ENCODE peak calls at places on chromosomes 5 and 9, in eight cellular contexts. O is MM.1S, H is PC-3, R is OCI-LY7, Q is PC-9, X is GM23248, N is GM23338, V is HCT116. L is an unnamed sample. For H3K9me2, the result is how much of the 10 kb centered on the place peaks cover.

GRCh38 chr5:58258984-58259684 is 200.8 kb downstream of the PLK2 start:
- DNase-seq in H (no peak), N (no peak), R (no peak), X (no peak), O (no peak), Q (peak), V (no peak), L (no peak)

GRCh38 chr5:82353522-82353921 is 75.4 kb upstream of the RPS23 start:
- DNase-seq in N (no peak), H (no peak), R (no peak), V (no peak), X (no peak), Q (no peak), O (no peak), L (no peak)

GRCh38 chr9:114107286-114108001 is 8.4 kb upstream of the KIF12 start:
- DNase-seq in Q (no peak), X (peak), N (no peak), V (no peak), H (no peak), O (no peak), R (no peak), L (no peak)

GRCh38 chr5:151569132-151570046 is 21.7 kb downstream of the FAT2 start:
- DNase-seq in X (no peak), Q (no peak), H (no peak), O (no peak), V (no peak), N (no peak), R (no peak), L (no peak)

GRCh38 chr5:67528953-67529352 is 332.4 kb upstream of the CD180 start:
- DNase-seq in O (no peak), R (no peak), N (no peak), X (no peak), H (no peak), Q (no peak), V (no peak), L (peak)

GRCh38 chr5:117794847-117795246 is 1193.5 kb downstream of the DTWD2 start:
- DNase-seq in X (no peak), N (no peak), V (no peak), H (no peak), O (no peak), Q (no peak), R (no peak), L (no peak)

GRCh38 chr9:114116061-114116747 is 17.1 kb upstream of the KIF12 start:
- DNase-seq in N (no peak), O (no peak), R (no peak), X (no peak), V (no peak), H (no peak), Q (no peak), L (no peak)

GRCh38 chr9:34546834-34547827 is 24.3 kb upstream of the ENHO start:
- DNase-seq in N (peak), V (peak), O (peak), X (peak), Q (peak), H (peak), R (peak), L (peak)

GRCh38 chr9:12851331-12851730 is 76.5 kb downstream of the LURAP1L start:
- DNase-seq in X (no peak), R (no peak), O (no peak), V (no peak), Q (no peak), H (no peak), N (no peak), L (no peak)

GRCh38 chr9:122347348-122348287 is 23.2 kb upstream of the PTGS1 start:
- DNase-seq in X (peak), N (peak), H (peak), Q (peak), V (no peak), O (no peak), R (no peak), L (peak)

GRCh38 chr5:2614571-2614970 is 136.9 kb downstream of the IRX2 start:
- DNase-seq in R (no peak), Q (no peak), H (no peak), N (no peak), V (no peak), O (no peak), X (no peak), L (no peak)

GRCh38 chr5:42216904-42217303 is 206.3 kb upstream of the GHR start:
- DNase-seq in Q (no peak), O (peak), H (no peak), N (no peak), X (no peak), R (no peak), V (no peak), L (no peak)

GRCh38 chr5:93576994-93577575 is 3.9 kb downstream of the NR2F1-AS1 start:
- DNase-seq in H (no peak), X (no peak), N (peak), O (no peak), Q (no peak), V (no peak), R (no peak), L (no peak)

GRCh38 chr9:83196946-83197345 is 134.0 kb upstream of the RASEF start:
- DNase-seq in N (no peak), X (no peak), H (no peak), V (no peak), Q (no peak), O (no peak), R (no peak), L (no peak)

GRCh38 chr9:4137755-4138154 is 162.1 kb downstream of the GLIS3 start:
- DNase-seq in X (peak), H (peak), V (no peak), N (no peak), O (no peak), Q (no peak), R (no peak), L (no peak)

GRCh38 chr5:56569576-56569975 is 245.8 kb upstream of the MAP3K1 start:
- DNase-seq in H (no peak), N (no peak), V (no peak), X (peak), O (no peak), R (no peak), Q (no peak), L (no peak)

GRCh38 chr9:130448035-130448624 is 3.4 kb downstream of the ASS1 start:
- DNase-seq in X (peak), N (peak), V (no peak), H (no peak), O (no peak), R (peak), Q (peak), L (no peak)

GRCh38 chr5:174535691-174536090 is 188.7 kb upstream of the MSX2 start:
- DNase-seq in Q (no peak), X (no peak), H (peak), R (no peak), N (peak), V (peak), O (no peak), L (no peak)

GRCh38 chr9:34862043-34862442 is 96.0 kb upstream of the PHF24 start:
- DNase-seq in O (peak), H (no peak), R (no peak), N (no peak), V (no peak), Q (no peak), X (no peak), L (no peak)

GRCh38 chr9:95286151-95286550 is 31.4 kb downstream of the FANCC start:
- DNase-seq in X (no peak), H (no peak), R (no peak), N (no peak), O (no peak), Q (no peak), V (no peak), L (no peak)

GRCh38 chr5:51109786-51110410 is 273.4 kb upstream of the ISL1 start:
- DNase-seq in Q (no peak), H (no peak), N (no peak), R (no peak), X (no peak), V (no peak), O (no peak), L (no peak)

GRCh38 chr9:106350777-106351176 is 512.2 kb upstream of the ZNF462 start:
- DNase-seq in H (no peak), N (no peak), Q (no peak), X (no peak), V (no peak), O (no peak), R (no peak), L (no peak)

GRCh38 chr9:77224750-77225312 is 47.5 kb downstream of the VPS13A start:
- DNase-seq in X (peak), V (no peak), H (no peak), N (no peak), Q (no peak), R (no peak), O (no peak), L (no peak)

GRCh38 chr9:72476617-72477375 is 44.6 kb upstream of the TMC1 start:
- DNase-seq in V (peak), Q (peak), X (peak), R (no peak), O (no peak), N (peak), H (peak), L (no peak)

GRCh38 chr5:132686193-132686592 is 12.4 kb downstream of the IL4 start:
- DNase-seq in X (no peak), H (no peak), V (no peak), O (no peak), N (no peak), Q (no peak), R (no peak), L (no peak)
- H3K9me2 ChIP-seq in X (under half), H (under half), V (under half), O (under half), N (under half), Q (under half), R (under half), L (under half)

GRCh38 chr5:139396691-139397090 is 1.8 kb upstream of the PROB1 start:
- DNase-seq in H (no peak), X (no peak), Q (no peak), R (no peak), N (no peak), V (no peak), O (no peak), L (no peak)
- H3K27ac ChIP-seq in H (no peak), X (no peak), Q (no peak), R (no peak), N (no peak), V (no peak), O (no peak), L (no peak)

GRCh38 chr9:124286292-124286931 is 28.7 kb downstream of the NEK6 start:
- DNase-seq in H (no peak), N (no peak), O (peak), R (peak), Q (peak), V (peak), X (peak), L (no peak)
- H3K4me3 ChIP-seq in H (no peak), N (no peak), O (peak), R (no peak), Q (no peak), V (no peak), X (no peak), L (no peak)

GRCh38 chr9:115135786-115136185 is 17.8 kb upstream of the TNC start:
- DNase-seq in R (no peak), H (no peak), V (no peak), Q (no peak), X (peak), N (no peak), O (no peak), L (no peak)

GRCh38 chr9:115136379-115136778 is 18.4 kb upstream of the TNC start:
- DNase-seq in R (no peak), O (no peak), X (no peak), Q (no peak), N (no peak), V (no peak), H (no peak), L (no peak)

GRCh38 chr9:115138151-115138550 is 20.2 kb upstream of the TNC start:
- DNase-seq in N (no peak), V (no peak), H (no peak), R (no peak), X (no peak), O (no peak), Q (no peak), L (no peak)

GRCh38 chr9:115134941-115135340 is 17.0 kb upstream of the TNC start:
- DNase-seq in X (peak), N (no peak), V (no peak), R (no peak), O (no peak), Q (no peak), H (no peak), L (no peak)

DNA sequence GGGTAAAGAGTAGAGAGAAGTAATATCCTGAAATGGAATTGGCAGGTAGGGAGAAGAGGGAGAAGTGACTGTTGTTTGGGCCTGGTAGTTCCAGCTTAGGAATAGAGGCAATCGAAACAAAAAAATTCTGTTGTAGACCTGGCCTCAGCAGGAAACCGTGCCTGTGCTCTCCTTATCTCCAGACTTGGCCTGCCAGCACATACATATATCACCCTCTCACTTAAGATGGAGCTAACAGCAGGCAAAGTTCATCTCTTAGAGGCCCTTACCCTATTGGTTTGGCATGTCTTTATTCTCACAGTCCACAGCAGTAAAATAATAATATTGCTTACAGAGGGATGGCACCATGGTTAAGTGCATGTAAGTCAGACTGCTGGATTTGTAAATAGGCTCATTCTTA is 19.6 kb upstream of the TNC start:
- DNase-seq in V (no peak), R (no peak), Q (no peak), H (no peak), O (no peak), X (no peak), N (no peak), L (no peak)
- H3K9me2 ChIP-seq in V (under half), R (under half), Q (under half), H (under half), O (under half), X (under half), N (under half), L (under half)

DNA sequence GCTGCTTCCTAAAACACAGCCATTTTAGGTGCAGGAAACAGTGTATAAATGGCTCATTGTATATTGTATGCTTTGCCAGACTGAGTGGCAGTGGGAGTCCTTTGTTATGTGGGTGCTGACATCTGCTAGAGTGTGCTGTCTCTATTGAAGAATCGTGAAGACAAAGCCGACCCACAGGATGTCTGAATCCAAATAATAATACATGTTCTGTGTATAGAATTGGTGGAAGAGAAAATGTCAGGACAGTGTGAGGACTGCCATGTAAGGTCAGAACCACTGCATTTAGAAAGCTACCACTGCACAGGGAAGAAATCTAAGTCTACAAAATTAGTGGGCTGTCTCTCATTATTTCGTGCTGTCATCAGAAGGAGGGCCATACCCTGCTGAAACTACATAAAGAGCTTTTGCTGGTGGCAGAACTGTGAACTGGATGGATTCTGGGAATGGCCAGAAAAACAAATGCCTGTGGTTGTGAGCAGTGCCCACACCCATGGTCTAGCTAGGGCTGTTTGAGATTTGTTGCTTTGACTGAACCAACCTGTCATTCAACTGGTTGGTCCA is 2.5 kb downstream of the IL7R start:
- DNase-seq in R (peak), Q (peak), O (no peak), N (peak), X (peak), V (no peak), H (peak), L (no peak)
- H3K27ac ChIP-seq in R (peak), Q (no peak), O (no peak), N (no peak), X (peak), V (no peak), H (peak), L (no peak)

DNA sequence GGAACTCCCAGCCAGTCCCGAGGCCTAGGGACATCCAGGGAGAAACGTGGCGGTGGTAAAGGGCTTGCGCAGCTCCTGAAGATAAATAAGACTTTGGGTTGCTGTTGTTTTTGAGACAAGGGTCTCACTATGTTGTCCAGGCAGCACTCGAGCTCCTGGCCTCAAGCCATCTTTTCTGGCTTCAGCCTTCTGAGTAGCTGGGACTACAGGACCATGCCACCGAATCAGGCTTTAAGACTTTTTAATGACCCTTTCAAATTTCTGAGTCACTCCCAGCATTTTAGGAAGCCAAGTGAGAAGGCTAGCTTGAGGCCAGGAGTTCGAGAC is 704 bp upstream of the GNE start:
- DNase-seq in Q (no peak), N (no peak), V (no peak), R (no peak), H (no peak), O (no peak), X (peak), L (peak)
- H3K4me3 ChIP-seq in Q (no peak), N (peak), V (peak), R (peak), H (peak), O (peak), X (peak), L (peak)

DNA sequence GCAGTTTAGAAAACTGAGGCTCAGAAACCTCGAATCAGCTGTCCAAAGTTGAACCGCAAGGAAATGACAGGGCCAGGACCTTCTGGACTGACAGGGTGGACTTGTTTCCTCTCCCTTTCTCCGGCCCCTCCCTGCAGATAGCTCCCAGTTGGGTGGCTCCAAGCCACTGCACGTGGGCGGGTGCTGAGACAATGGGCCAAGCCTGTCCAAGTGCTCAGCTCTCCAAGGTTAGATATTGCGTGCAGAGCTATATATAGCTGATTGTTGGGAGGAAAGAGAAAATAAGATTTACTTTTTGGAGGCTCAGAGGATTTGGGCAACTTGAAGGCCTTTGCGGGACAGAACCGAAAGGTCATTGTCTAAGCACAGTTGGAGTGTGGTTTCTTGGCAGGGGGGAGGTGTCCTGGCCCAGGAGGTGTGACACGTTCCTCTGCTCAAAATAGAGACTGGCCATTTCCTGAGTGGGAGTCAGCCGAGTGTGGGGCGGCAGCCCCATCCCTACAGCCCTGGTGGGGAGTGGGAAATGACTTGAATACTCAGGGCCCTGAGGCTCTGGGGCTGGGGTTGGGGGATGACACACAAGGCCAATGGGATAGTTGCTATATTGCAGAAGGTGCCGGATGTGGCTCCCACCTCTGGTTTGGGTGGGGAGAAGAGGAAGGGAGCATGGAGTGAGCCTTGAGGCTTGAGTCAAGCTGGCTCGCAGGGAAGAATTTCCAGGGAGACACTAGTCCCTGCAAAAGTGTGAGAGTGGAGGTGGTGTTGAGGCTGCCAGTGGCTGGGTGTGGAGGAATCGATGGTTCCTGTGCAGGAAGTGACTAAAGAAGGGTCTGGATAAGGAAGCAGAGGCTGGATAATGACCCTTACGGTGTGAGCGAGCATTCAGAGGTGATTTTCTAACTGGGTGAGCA is 44.4 kb upstream of the SMAD5 start:
- DNase-seq in H (no peak), Q (peak), V (no peak), O (no peak), X (peak), N (no peak), R (no peak), L (no peak)
- H3K9me2 ChIP-seq in H (under half), Q (under half), V (under half), O (under half), X (under half), N (under half), R (under half), L (under half)

GRCh38 chr9:109117856-109118801 is 1.6 kb downstream of the TMEM245 start:
- DNase-seq in N (peak), R (peak), V (no peak), Q (no peak), X (peak), O (no peak), H (peak), L (no peak)

GRCh38 chr9:109121218-109121796 is 1.6 kb upstream of the TMEM245 start:
- DNase-seq in V (no peak), X (no peak), R (no peak), H (no peak), Q (no peak), O (no peak), N (peak), L (no peak)

GRCh38 chr9:109118802-109119438 is 827 bp downstream of the TMEM245 start:
- DNase-seq in N (peak), Q (peak), X (peak), V (no peak), R (no peak), O (no peak), H (peak), L (peak)

GRCh38 chr9:109119439-109120203 is at the start of gene TMEM245:
- DNase-seq in V (peak), Q (peak), H (peak), R (peak), N (peak), O (peak), X (peak), L (peak)

DNA sequence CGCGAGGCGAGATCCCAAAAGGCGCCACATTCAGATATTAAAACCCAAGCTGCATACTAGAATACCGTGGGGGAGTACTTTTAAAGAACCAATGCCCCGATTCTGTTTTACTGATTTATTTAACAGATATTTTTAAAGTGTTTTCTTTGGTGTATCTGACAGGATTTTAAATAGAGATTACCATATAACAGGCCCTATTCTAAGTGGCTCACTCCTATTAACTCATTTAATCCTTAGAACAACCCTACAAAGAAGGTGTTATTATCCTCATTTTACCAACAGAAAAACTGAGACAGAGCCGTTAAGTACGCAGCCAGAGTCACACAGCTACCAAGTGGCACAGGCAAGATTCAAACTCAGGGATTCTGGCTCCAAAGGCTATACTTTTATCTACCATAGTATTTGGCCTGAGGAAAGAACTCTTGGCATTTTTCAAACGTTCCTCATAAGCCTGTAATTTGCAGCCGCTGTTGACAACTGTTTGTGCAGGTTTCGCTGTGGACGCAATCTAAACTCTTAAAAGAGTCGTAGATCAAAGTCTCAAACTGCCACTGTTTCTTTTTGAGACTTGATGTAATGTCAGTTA is 550 bp upstream of the TMEM245 start:
- DNase-seq in Q (no peak), V (no peak), H (no peak), N (no peak), X (no peak), R (no peak), O (no peak), L (no peak)
- H3K27ac ChIP-seq in Q (no peak), V (peak), H (no peak), N (peak), X (no peak), R (peak), O (no peak), L (peak)

GRCh38 chr5:80192507-80193241 is 63.2 kb downstream of the SERINC5 start:
- DNase-seq in N (no peak), H (no peak), V (no peak), Q (no peak), X (peak), R (peak), O (no peak), L (no peak)
- H3K4me3 ChIP-seq in N (peak), H (no peak), V (no peak), Q (no peak), X (peak), R (peak), O (no peak), L (no peak)